ENCODE peak calls at places on chromosomes 5 and 9, in seven cellular contexts. Q is natural killer cell, X is tibial nerve, E is cardiac muscle cell, Y is activated B cell treated with CpG ODN at 0.5 μM for 24 hours, N is HCT116, C is endodermal cell. D is an unnamed sample.

GRCh38 chr5:170640731-170641588 is 137.1 kb downstream of the KCNIP1 start:
- DNase-seq in Q (no peak), X (no peak), E (no peak), Y (no peak), N (no peak), C (peak; percentile 22), D (no peak)

GRCh38 chr5:135534609-135535419 is 950 bp downstream of the NEUROG1 start:
- DNase-seq in Q (no peak), X (no peak), E (no peak), Y (no peak), N (no peak), C (peak; percentile 86), D (peak; percentile 76)

GRCh38 chr9:91474656-91475055 is 51.0 kb upstream of the NFIL3 start:
- DNase-seq in Q (no peak), X (no peak), E (peak; percentile 66), Y (no peak), N (no peak), C (no peak), D (no peak)

GRCh38 chr5:89204766-89205165 is 321.8 kb upstream of the MEF2C start:
- DNase-seq in Q (no peak), X (no peak), E (no peak), Y (no peak), N (no peak), C (no peak), D (no peak)

GRCh38 chr5:39850291-39850690 is 425.5 kb upstream of the DAB2 start:
- DNase-seq in Q (no peak), X (no peak), E (no peak), Y (no peak), N (no peak), C (no peak), D (no peak)

GRCh38 chr5:73797142-73797530 is 171.1 kb downstream of the ARHGEF28 start:
- DNase-seq in Q (no peak), X (no peak), E (peak; percentile 40), Y (no peak), N (no peak), C (no peak), D (no peak)

GRCh38 chr9:122256206-122256605 is 8.4 kb downstream of the RBM18 start:
- DNase-seq in Q (no peak), X (no peak), E (no peak), Y (no peak), N (no peak), C (no peak), D (no peak)

GRCh38 chr5:112018846-112019245 is 261.9 kb upstream of the NREP start:
- DNase-seq in Q (no peak), X (no peak), E (no peak), Y (no peak), N (no peak), C (no peak), D (no peak)

GRCh38 chr5:112594060-112594850 is 143.4 kb upstream of the APC start:
- DNase-seq in Q (no peak), X (no peak), E (no peak), Y (no peak), N (no peak), C (no peak), D (no peak)

GRCh38 chr9:111728617-111729366 is 65.9 kb downstream of the SHOC1 start:
- DNase-seq in Q (no peak), X (no peak), E (peak; percentile 88), Y (no peak), N (peak; percentile 87), C (no peak), D (no peak)

GRCh38 chr9:76115982-76116646 is 225.6 kb downstream of the PCSK5 start:
- DNase-seq in Q (no peak), X (no peak), E (no peak), Y (no peak), N (no peak), C (no peak), D (no peak)

GRCh38 chr5:148928141-148928540 is 101.7 kb downstream of the ADRB2 start:
- DNase-seq in Q (no peak), X (no peak), E (no peak), Y (no peak), N (no peak), C (peak; percentile 13), D (no peak)

GRCh38 chr9:7363777-7364477 is 435.7 kb downstream of the DMAC1 start:
- DNase-seq in Q (no peak), X (no peak), E (peak; percentile 9), Y (no peak), N (no peak), C (peak; percentile 73), D (no peak)

GRCh38 chr9:7360513-7360912 is 439.1 kb downstream of the DMAC1 start:
- DNase-seq in Q (no peak), X (no peak), E (no peak), Y (no peak), N (no peak), C (peak; percentile 84), D (peak; percentile 68)

GRCh38 chr9:7354704-7355103 is 444.9 kb downstream of the DMAC1 start:
- DNase-seq in Q (no peak), X (no peak), E (no peak), Y (no peak), N (no peak), C (no peak), D (no peak)

GRCh38 chr9:7358876-7359275 is 440.7 kb downstream of the DMAC1 start:
- DNase-seq in Q (no peak), X (no peak), E (peak; percentile 17), Y (no peak), N (no peak), C (peak; percentile 63), D (peak; percentile 32)
- TF ChIP-seq CTCF in Q (no peak), X (no peak), E (peak; percentile 42), Y (no peak), N (peak; percentile 9), C (peak; percentile 72), D (peak; percentile 57)

GRCh38 chr5:110038297-110038997 is 348.7 kb downstream of the MAN2A1 start:
- DNase-seq in Q (no peak), X (no peak), E (peak; percentile 27), Y (no peak), N (no peak), C (no peak), D (no peak)

GRCh38 chr5:110045153-110045552 is 355.4 kb downstream of the MAN2A1 start:
- DNase-seq in Q (no peak), X (no peak), E (peak; percentile 11), Y (no peak), N (no peak), C (no peak), D (no peak)

GRCh38 chr5:110043025-110043424 is 353.3 kb downstream of the MAN2A1 start:
- DNase-seq in Q (no peak), X (no peak), E (no peak), Y (no peak), N (no peak), C (no peak), D (no peak)

DNA sequence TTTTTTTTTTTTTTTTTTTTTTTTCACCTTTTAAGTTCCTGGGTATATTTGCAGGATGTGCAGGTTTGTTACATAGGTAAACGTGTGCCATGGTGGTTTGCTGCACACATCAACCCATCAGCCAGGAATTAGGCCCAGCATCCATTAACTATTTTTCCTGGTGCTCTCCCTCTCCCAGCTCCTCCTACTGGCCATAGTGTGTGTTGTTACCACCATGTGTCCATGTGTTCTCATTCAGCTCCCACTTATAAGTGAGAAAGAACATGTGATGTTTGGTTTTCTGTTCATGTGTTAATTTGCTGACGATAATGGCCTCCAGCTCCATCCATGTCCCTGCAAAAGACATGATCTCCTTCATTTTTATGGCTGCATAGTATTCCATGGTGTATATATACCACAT is 350.5 kb downstream of the MAN2A1 start:
- DNase-seq in Q (no peak), X (no peak), E (no peak), Y (no peak), N (no peak), C (no peak), D (no peak)
- TF ChIP-seq CTCF in Q (no peak), X (no peak), E (no peak), Y (no peak), N (peak; percentile 24), C (peak; percentile 57), D (peak; percentile 46)

GRCh38 chr9:134186471-134187109 is 22.2 kb upstream of the RNU6ATAC start:
- DNase-seq in Q (no peak), X (no peak), E (no peak), Y (no peak), N (no peak), C (peak; percentile 42), D (no peak)

GRCh38 chr9:134187110-134187531 is 22.8 kb upstream of the RNU6ATAC start:
- DNase-seq in Q (peak; percentile 15), X (no peak), E (no peak), Y (no peak), N (no peak), C (no peak), D (no peak)

GRCh38 chr9:134189167-134189474 is 24.8 kb upstream of the RNU6ATAC start:
- DNase-seq in Q (no peak), X (no peak), E (no peak), Y (no peak), N (no peak), C (peak; percentile 45), D (no peak)

GRCh38 chr9:134188421-134189166 is 24.2 kb upstream of the RNU6ATAC start:
- DNase-seq in Q (no peak), X (no peak), E (peak; percentile 44), Y (no peak), N (no peak), C (peak; percentile 43), D (no peak)

DNA sequence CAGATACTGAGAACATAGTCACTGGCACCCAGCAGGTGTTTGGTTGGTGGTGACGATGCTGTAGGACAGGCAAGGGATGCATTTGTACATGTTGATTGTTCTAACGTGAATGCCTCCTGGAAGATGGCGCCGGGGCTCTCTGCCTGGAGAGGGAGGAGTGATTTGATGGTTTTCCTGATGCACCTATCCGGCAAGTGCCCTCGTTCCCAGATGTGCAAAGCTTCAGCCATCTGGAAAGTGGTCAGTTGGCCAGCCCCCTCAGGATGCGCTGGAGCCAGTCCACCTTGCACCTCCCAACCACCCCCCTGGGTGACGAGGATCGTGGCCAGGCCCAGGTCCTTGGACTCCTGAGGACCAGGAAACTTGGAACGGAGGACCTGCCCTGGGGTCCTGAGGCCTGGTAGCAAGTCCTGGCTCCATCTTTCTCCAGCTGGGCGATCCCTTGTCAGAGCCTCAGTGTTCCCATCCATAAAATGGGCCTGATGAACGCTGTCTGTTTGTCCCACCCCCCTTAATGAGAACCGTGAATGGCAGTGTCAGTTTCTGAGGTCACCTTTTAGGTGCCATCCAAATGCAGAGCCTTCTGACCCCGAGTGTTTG is 23.6 kb upstream of the RNU6ATAC start:
- DNase-seq in Q (peak; percentile 7), X (no peak), E (no peak), Y (no peak), N (no peak), C (peak; percentile 38), D (no peak)
- TF ChIP-seq CTCF in Q (no peak), X (no peak), E (no peak), Y (no peak), N (no peak), C (no peak), D (no peak)

GRCh38 chr9:107086460-107086859 is 196.6 kb upstream of the RAD23B start:
- DNase-seq in Q (no peak), X (no peak), E (no peak), Y (no peak), N (no peak), C (no peak), D (no peak)

GRCh38 chr9:107090218-107090617 is 192.9 kb upstream of the RAD23B start:
- DNase-seq in Q (no peak), X (no peak), E (no peak), Y (no peak), N (no peak), C (no peak), D (no peak)

DNA sequence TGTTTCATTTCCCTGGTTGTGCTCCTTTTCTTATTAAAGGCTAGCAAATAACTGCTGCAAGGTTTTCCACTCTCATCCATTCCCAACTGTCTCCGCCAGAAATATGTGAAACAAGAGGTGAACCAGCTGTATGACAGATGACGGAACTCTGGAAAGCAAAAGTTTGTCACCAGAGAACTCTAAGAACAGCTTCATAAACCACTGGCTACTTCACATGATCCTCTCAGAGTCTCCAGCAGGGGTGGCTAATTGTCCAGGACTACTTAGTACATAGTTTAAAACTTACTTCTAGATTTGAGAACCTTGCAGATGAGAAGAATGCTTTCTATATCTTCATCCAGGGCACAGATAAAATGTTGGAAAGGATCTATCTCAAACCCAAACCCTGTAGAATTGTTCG is 195.8 kb upstream of the RAD23B start:
- DNase-seq in Q (no peak), X (no peak), E (peak; percentile 10), Y (no peak), N (no peak), C (no peak), D (no peak)
- TF ChIP-seq CTCF in Q (no peak), X (no peak), E (peak; percentile 15), Y (no peak), N (peak; percentile 13), C (peak; percentile 31), D (peak; percentile 16)

D was measured in H9.